ENCODE peak calls at places on chromosomes 12 and 14, in five cellular contexts. K is fibroblast of lung, I is K562, L is PC-3, U is mammary epithelial cell. O is an unnamed sample. For H3K4me1, the result is how much of the 10 kb centered on the place peaks cover.

GRCh38 chr12:40473979-40474378 is 218.3 kb upstream of the CNTN1 start:
- DNase-seq in U (no peak), I (no peak), L (no peak), K (no peak), O (no peak)

GRCh38 chr12:125593269-125593668 is 528.0 kb downstream of the AACS start:
- DNase-seq in U (no peak), I (no peak), L (no peak), K (no peak), O (no peak)

GRCh38 chr12:6039894-6040601 is 84.4 kb downstream of the VWF start:
- DNase-seq in L (peak), I (peak), K (peak), U (peak), O (peak)

GRCh38 chr12:18643673-18644072 is 94.1 kb downstream of the PLCZ1 start:
- DNase-seq in K (peak), L (no peak), U (no peak), I (no peak), O (peak)

GRCh38 chr14:100842799-100843198 is 16.9 kb downstream of the MEG3 start:
- DNase-seq in U (no peak), L (no peak), K (peak), I (no peak), O (peak)

GRCh38 chr14:90458536-90458935 is 61.7 kb downstream of the CALM1 start:
- DNase-seq in I (no peak), L (no peak), K (no peak), U (peak), O (no peak)

GRCh38 chr12:25386823-25387134 is 136.1 kb upstream of the KRAS start:
- DNase-seq in K (no peak), L (no peak), I (no peak), U (no peak), O (no peak)

GRCh38 chr12:57377103-57377840 is 53.6 kb downstream of the R3HDM2 start:
- DNase-seq in K (no peak), U (no peak), I (peak), L (peak), O (peak)

GRCh38 chr14:76856769-76857168 is 30.6 kb downstream of the LRRC74A start:
- DNase-seq in L (no peak), I (no peak), K (no peak), U (no peak), O (no peak)

GRCh38 chr12:47304161-47304560 is 224.4 kb upstream of the AMIGO2 start:
- DNase-seq in U (peak), L (no peak), I (no peak), K (no peak), O (no peak)

GRCh38 chr12:92297932-92298681 is 152.5 kb upstream of the BTG1 start:
- DNase-seq in L (no peak), K (peak), U (peak), I (no peak), O (no peak)

GRCh38 chr14:51424041-51424440 is 184.0 kb downstream of the TMX1 start:
- DNase-seq in I (no peak), U (no peak), L (no peak), K (no peak), O (no peak)

GRCh38 chr12:54428050-54429013 is 9.3 kb upstream of the ITGA5 start:
- DNase-seq in I (peak), K (peak), U (peak), L (no peak), O (no peak)

GRCh38 chr12:86174188-86174587 is 82.0 kb downstream of the MGAT4C start:
- DNase-seq in K (no peak), U (no peak), I (no peak), L (no peak), O (no peak)

GRCh38 chr12:1011091-1011490 is 20.1 kb downstream of the ERC1 start:
- DNase-seq in L (no peak), I (no peak), U (no peak), K (no peak), O (no peak)

GRCh38 chr12:1007276-1007675 is 16.3 kb downstream of the ERC1 start:
- DNase-seq in K (no peak), U (no peak), L (no peak), I (no peak), O (no peak)

GRCh38 chr12:1006255-1006654 is 15.2 kb downstream of the ERC1 start:
- DNase-seq in I (no peak), U (peak), L (no peak), K (no peak), O (no peak)

GRCh38 chr12:1003600-1004271 is 12.7 kb downstream of the ERC1 start:
- DNase-seq in I (no peak), K (no peak), L (no peak), U (no peak), O (no peak)

GRCh38 chr12:1007994-1008393 is 17.0 kb downstream of the ERC1 start:
- DNase-seq in K (no peak), L (no peak), I (no peak), U (no peak), O (no peak)
- TF ChIP-seq EZH2 in K (no peak), L (no peak), I (no peak), U (no peak), O (no peak)

GRCh38 chr12:15756822-15757221 is 32.4 kb downstream of the EPS8 start:
- DNase-seq in U (peak), L (peak), K (peak), I (no peak), O (no peak)
- H3K4me1 ChIP-seq in U (under half), L (under half), K (under half), I (under half), O (under half)

DNA sequence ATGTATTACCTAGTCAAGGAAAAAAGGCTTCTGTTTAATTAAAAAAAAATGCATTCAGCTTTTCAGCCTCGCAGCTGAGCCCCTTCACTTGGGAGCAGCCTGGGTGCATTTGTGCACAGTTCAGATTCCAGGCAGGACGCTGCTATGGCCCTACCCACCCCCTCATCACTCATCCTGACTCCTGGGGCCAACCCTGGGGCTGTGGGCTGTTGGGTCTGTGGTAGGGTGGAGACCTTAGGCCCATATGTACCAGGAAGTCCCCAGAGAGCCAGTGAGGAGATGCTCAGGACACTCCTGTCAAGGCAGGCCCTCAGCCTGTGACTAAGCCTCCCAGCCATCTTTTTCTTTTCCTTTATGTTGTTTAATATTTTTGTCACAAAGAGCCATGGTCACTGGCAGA is 9.3 kb upstream of the CDCA4 start:
- DNase-seq in I (no peak), U (no peak), L (no peak), K (no peak), O (no peak)
- TF ChIP-seq EZH2 in I (no peak), U (no peak), L (no peak), K (no peak), O (no peak)

DNA sequence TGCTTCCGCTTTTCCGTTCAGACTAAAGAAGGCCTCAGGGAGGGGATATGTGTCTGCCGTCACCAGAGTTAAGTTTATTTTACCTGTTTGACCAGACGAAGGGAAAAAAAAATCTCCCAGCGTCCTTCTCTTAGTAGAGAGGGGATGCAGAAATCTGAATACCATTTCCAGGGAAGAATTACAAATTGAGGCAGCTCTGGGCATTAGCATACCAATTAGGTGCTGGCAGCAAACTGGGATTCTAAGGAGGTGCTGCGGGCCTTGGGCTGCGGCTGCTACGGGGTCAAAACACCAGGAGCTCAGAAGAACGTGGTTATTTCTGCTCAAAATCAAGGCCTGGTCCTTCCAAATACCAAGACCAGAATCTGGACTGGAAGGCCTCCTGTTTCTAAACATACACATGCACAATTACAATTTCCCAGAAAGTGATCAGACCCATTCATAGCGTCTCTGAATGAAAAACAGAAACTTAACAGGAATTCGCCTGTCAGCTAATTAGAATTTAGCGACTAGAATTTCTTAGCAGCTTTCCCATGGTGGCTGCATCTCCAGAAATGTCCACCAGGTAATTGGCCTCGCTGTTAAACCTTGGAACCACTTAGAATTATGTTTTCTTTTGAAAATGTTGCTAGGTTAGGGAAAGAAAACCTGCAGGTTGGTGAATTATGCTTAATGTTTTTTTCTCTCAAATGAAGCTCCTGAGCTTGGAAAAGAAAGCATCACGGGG is 617.0 kb downstream of the VRK1 start:
- DNase-seq in L (no peak), I (no peak), U (no peak), K (no peak), O (no peak)
- H3K4me1 ChIP-seq in L (under half), I (under half), U (under half), K (under half), O (under half)

GRCh38 chr14:60651936-60652673 is 2.8 kb upstream of the SIX1 start:
- DNase-seq in U (no peak), K (peak), L (no peak), I (no peak), O (peak)
- TF ChIP-seq EZH2 in U (peak), K (peak), L (no peak), I (no peak), O (peak)

DNA sequence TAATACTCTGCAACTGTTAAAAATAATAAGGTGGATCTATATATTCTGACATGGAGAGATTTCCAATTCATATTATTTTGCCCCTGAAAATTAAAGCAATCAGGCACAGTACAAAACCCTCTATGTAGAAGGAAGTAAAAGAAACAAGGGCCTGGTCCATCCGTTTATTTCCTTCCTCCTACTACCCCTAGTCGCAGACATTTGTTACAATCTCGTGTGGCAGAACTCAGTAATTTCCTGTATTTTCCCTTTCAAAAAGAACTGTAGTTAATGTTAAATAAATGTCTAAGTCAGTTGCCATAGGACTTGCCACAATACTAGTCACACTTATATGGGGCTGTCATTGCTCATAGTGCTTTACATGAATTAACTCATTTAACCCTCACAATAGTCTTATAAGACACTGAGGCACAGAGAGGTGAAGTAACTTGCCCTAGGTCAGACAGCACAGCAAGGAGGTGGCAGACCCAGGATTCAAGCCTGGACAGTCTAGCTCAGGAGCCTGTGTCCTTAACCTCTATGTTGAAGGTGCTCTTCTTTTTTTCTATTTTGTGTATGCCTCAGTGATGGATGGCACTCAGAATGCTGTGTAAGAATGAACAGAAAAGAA is 24.2 kb downstream of the NINJ2 start:
- DNase-seq in K (no peak), U (no peak), I (no peak), L (no peak), O (no peak)
- H3K4me1 ChIP-seq in K (under half), U (under half), I (under half), L (under half), O (under half)

DNA sequence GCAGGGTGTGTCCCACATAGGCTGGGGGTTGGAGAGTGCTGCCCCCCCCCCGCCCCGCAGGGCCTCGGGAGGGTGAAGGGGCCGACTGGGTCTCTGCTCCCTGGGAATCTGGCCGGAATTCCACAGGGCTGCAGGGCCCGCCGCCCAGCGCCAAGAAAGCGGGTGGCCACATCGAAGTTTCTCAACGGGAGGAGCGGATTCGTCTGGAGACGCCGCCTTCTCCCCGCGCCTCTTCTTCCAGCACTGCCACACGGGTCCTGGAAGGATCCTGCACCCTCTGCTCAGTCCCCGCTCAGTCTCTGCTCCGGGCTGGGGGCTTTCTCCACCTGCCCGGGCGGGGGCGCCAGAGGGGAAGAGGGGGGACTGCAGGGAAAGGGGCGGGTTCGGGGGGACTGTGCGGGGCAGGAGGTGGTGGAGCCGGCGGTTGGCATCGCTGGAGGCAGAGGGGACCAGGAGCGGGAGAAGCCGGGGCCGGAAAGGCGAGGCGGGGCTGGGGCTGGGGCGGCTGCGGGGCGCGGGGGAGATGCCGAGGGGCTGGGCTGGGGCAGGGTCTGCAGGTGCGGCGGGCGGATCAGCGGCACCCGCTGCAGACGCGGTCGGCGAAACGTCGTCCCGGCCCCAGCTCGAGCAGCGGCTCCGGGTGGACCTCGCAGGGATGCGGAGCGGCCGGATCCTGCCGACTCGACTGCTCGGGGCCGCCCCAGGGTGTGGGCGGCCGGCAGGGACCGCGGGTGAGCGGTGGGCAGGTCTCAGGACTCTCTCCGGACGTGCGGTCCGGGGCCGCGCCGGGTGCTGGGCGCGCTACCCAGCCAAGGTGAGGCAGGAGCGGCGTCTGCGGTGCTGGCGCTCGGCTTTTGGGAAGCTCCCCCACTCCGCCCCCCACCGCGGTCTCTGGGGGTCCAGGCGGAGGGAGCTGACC is 811.4 kb upstream of the TMEM132C start:
- DNase-seq in U (no peak), I (no peak), K (no peak), L (no peak), O (peak)
- TF ChIP-seq EZH2 in U (no peak), I (no peak), K (no peak), L (no peak), O (peak)

DNA sequence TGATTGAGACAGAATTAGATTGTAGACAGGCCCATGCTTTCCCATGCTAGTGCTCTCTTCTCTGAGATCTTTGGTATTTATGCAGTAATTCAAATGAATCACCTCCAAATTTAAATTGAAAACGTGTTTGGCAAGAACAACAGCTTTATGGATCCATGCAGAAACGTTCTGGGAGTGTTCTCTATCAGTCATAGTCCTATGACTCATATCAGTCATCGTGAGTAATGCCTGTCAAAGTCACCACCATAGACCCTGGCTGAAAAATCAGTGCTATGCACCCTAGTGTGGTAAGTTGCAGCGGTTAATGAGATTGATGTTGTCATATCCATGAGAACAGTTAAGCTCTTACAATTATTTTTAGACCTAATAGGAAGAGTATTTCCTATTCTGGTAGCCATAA is 90.1 kb upstream of the FOXG1 start:
- DNase-seq in U (peak), L (peak), I (no peak), K (peak), O (peak)
- H3K4me1 ChIP-seq in U (under half), L (half or more), I (under half), K (under half), O (under half)

GRCh38 chr14:22589096-22589839 is at the start of gene DAD1:
- DNase-seq in U (peak), L (peak), K (peak), I (peak), O (peak)
- TF ChIP-seq EZH2 in U (no peak), L (no peak), K (no peak), I (no peak), O (no peak)

GRCh38 chr12:120241561-120242274 is 23.8 kb downstream of the PXN start:
- DNase-seq in K (peak), L (no peak), U (peak), I (no peak), O (no peak)
- H3K4me1 ChIP-seq in K (under half), L (half or more), U (half or more), I (under half), O (under half)